ENCODE peak calls at places on chromosomes 16 and 17, in nine cellular contexts. I is IMR-90; K is fibroblast of the aortic adventitia; U is stimulated activated CD8-positive, alpha-beta memory T cell treated with anti-CD3 and anti-CD28 coated beads, Interleukin-15, amount 100 ng/mL, for 24 hours; C is substantia nigra; N is stimulated activated naive CD4-positive, alpha-beta T cell; D is T follicular helper cell; S is activated CD4-positive, CD25-positive, alpha-beta regulatory T cell; A is HTR-8/SVneo. W is an unnamed sample.

GRCh38 chr17:59329558-59330313 is 1.7 kb upstream of the YPEL2 start:
- DNase-seq in U (no peak), N (peak), C (peak), S (peak), D (peak), A (peak), I (peak), K (peak), W (peak)

GRCh38 chr16:67862623-67863583 is 9.9 kb upstream of the EDC4 start:
- DNase-seq in N (no peak), S (no peak), C (no peak), D (no peak), A (no peak), K (peak), U (no peak), I (peak), W (no peak)

GRCh38 chr17:9432121-9432866 is 143.3 kb downstream of the STX8 start:
- DNase-seq in U (no peak), A (no peak), K (no peak), S (no peak), D (no peak), C (no peak), N (no peak), I (peak), W (no peak)

GRCh38 chr17:4679652-4680051 is 24.3 kb downstream of the PELP1 start:
- DNase-seq in I (peak), U (no peak), S (no peak), N (no peak), D (no peak), A (peak), K (peak), C (no peak), W (no peak)

GRCh38 chr16:72986011-72986410 is 61.9 kb downstream of the ZFHX3 start:
- DNase-seq in A (no peak), K (no peak), D (no peak), U (no peak), N (no peak), S (no peak), C (no peak), I (no peak), W (no peak)

GRCh38 chr16:15854906-15855703 is 1.7 kb downstream of the MYH11 start:
- DNase-seq in S (no peak), N (no peak), C (no peak), A (no peak), I (no peak), U (no peak), D (no peak), K (no peak), W (no peak)

GRCh38 chr16:20610192-20610891 is 34.2 kb upstream of the ACSM2B start:
- DNase-seq in D (no peak), A (no peak), K (no peak), U (no peak), N (no peak), I (no peak), C (no peak), S (no peak), W (no peak)

GRCh38 chr16:89117975-89118289 is 24.3 kb downstream of the ACSF3 start:
- DNase-seq in S (no peak), C (no peak), N (no peak), K (no peak), A (no peak), I (no peak), U (no peak), D (no peak), W (no peak)

GRCh38 chr16:14337303-14338191 is 266.4 kb downstream of the MRTFB start:
- DNase-seq in A (no peak), S (no peak), I (peak), K (peak), N (no peak), D (no peak), U (no peak), C (no peak), W (no peak)

GRCh38 chr16:1189455-1189854 is 35.6 kb downstream of the TPSG1 start:
- DNase-seq in A (no peak), N (no peak), U (no peak), I (no peak), K (no peak), S (no peak), D (no peak), C (no peak), W (no peak)

W was measured in HS-27A.